ENCODE peak calls at places on chromosomes 7 and 10, in nine cellular contexts. Y, C, J, W, H, L, P, T and X are unnamed samples.

GRCh38 chr7:93948873-93949272 is 27.3 kb downstream of the GNG11 start:
- DNase-seq in Y (no peak), C (no peak), J (no peak), W (no peak), H (no peak), L (no peak), P (no peak), T (no peak), X (no peak)

GRCh38 chr10:94412439-94412838 is 10.1 kb downstream of the TBC1D12 start:
- DNase-seq in Y (peak; percentile 6), C (peak; percentile 73), J (no peak), W (no peak), H (no peak), L (no peak), P (no peak), T (no peak), X (no peak)

GRCh38 chr10:72276013-72276387 is 2.3 kb downstream of the DDIT4 start:
- DNase-seq in Y (peak; percentile 47), C (no peak), J (peak; percentile 81), W (no peak), H (peak; percentile 66), L (no peak), P (peak; percentile 11), T (no peak), X (no peak)

GRCh38 chr7:135645296-135645904 is 16.9 kb upstream of the STMP1 start:
- DNase-seq in Y (peak; percentile 58), C (peak; percentile 56), J (no peak), W (peak; percentile 48), H (no peak), L (no peak), P (peak; percentile 81), T (no peak), X (no peak)

GRCh38 chr10:4848341-4849041 is 22.5 kb downstream of the AKR1E2 start:
- DNase-seq in Y (no peak), C (peak; percentile 11), J (no peak), W (no peak), H (no peak), L (no peak), P (no peak), T (no peak), X (no peak)

GRCh38 chr10:61475449-61475873 is 22.3 kb upstream of the TMEM26 start:
- DNase-seq in Y (peak; percentile 61), C (peak; percentile 68), J (no peak), W (no peak), H (no peak), L (no peak), P (no peak), T (no peak), X (no peak)

GRCh38 chr10:118669020-118669766 is 73.7 kb upstream of the PRLHR start:
- DNase-seq in Y (peak; percentile 88), C (peak; percentile 86), J (no peak), W (peak; percentile 61), H (no peak), L (no peak), P (no peak), T (no peak), X (no peak)

GRCh38 chr10:132652936-132653590 is 115.5 kb downstream of the INPP5A start:
- DNase-seq in Y (no peak), C (no peak), J (no peak), W (no peak), H (no peak), L (no peak), P (no peak), T (no peak), X (no peak)

GRCh38 chr7:97835296-97836138 is 36.7 kb downstream of the ASNS start:
- DNase-seq in Y (peak; percentile 74), C (peak; percentile 65), J (peak; percentile 71), W (peak; percentile 89), H (peak; percentile 70), L (no peak), P (peak; percentile 86), T (peak; percentile 26), X (no peak)

GRCh38 chr7:64632029-64632428 is 33.9 kb upstream of the ZNF107 start:
- DNase-seq in Y (no peak), C (no peak), J (no peak), W (no peak), H (no peak), L (peak; percentile 6), P (no peak), T (no peak), X (no peak)
- TF ChIP-seq CTCF in Y (no peak), C (no peak), J (no peak), W (no peak), H (no peak), L (no peak), P (no peak), T (no peak), X (no peak)

DNA sequence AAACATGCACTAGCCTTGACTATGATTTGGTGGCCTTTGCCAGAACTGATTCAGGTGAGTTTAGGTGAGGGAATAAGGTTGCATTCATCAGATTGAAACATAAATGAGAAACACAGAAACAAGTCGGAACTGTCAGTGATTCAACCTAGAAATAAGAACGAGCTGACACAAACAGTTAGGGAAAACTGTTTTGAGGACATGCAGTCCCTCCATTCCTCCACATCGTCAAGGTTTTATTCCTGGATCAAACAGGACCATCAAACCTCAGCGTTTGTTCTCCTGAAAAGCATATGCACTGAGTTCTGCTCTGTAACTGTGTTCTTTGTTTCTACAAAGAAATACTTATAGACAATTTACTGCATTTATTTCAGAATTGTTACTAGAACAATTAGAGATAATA is 1.7 kb downstream of the ZNF248 start:
- DNase-seq in Y (peak; percentile 23), C (no peak), J (no peak), W (no peak), H (no peak), L (no peak), P (no peak), T (no peak), X (no peak)
- H3K4me3 ChIP-seq in Y (peak overlapping the region; percentile 5), C (peak overlapping the region; percentile 10), J (peak overlapping the region; percentile 17), W (no peak overlapping the region), H (no peak overlapping the region), L (no peak overlapping the region), P (no peak overlapping the region), T (peak overlapping the region; percentile 80), X (no peak overlapping the region)

DNA sequence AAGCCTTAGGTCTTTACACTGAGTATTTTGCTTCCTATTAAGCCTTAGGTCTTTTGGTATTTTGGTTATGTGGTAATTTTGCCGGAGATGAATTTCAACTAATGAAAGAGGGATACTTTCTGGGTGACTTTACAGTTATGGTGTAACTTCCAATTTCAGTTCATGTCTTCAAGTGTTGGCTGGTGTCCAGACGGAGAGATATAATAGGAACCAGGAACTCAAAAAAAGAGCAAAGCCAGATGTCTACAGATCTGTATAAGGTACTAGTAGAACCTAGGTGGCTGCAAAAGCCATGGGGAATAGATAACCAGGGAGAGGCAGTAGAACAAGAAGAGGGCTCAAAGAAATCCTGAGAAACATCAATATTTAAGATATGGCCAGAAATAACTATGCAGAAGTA is 12.3 kb downstream of the ERCC6 start:
- DNase-seq in Y (peak; percentile 40), C (peak; percentile 88), J (no peak), W (no peak), H (no peak), L (no peak), P (no peak), T (no peak), X (no peak)
- TF ChIP-seq CTCF in Y (no peak), C (no peak), J (no peak), W (no peak), H (no peak), L (no peak), P (no peak), T (no peak), X (no peak)

GRCh38 chr7:84482476-84482875 is 287.9 kb upstream of the SEMA3A start:
- DNase-seq in Y (no peak), C (no peak), J (no peak), W (no peak), H (no peak), L (no peak), P (no peak), T (no peak), X (no peak)

GRCh38 chr7:84479059-84479458 is 284.5 kb upstream of the SEMA3A start:
- DNase-seq in Y (no peak), C (no peak), J (no peak), W (no peak), H (no peak), L (no peak), P (peak; percentile 46), T (no peak), X (no peak)

DNA sequence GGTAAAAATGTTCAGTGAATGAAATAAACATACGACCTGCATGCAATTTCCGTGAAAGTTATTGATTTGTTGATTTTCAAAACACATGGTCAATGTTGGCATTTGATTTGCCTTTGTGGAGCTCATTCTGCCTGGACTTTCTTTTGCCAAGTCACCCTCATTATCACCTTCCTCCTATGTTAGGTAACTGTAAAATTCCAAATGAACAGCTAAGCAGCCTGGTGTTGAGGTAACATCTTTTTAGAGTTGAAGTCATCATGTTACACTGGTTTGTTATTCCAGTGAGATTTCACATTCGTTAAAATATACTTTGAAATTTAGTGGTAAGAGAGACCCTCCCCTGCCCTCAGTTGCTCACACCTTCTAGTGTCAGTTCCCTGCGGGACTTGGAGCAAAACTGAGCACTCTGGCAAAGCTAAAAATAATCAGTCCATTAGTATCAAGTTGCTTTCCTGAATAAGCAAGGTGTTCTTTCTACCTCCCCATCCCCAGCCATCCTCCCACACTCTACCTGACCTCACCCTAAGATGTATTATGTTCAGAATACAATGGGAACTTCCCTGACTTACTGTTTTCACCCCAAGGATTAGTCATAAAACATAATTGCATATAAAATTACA is 283.3 kb upstream of the SEMA3A start:
- DNase-seq in Y (no peak), C (no peak), J (no peak), W (no peak), H (no peak), L (no peak), P (peak; percentile 18), T (no peak), X (no peak)
- H3K4me3 ChIP-seq in Y (no peak overlapping the region), C (no peak overlapping the region), J (no peak overlapping the region), W (no peak overlapping the region), H (no peak overlapping the region), L (no peak overlapping the region), P (no peak overlapping the region), T (no peak overlapping the region), X (no peak overlapping the region)

DNA sequence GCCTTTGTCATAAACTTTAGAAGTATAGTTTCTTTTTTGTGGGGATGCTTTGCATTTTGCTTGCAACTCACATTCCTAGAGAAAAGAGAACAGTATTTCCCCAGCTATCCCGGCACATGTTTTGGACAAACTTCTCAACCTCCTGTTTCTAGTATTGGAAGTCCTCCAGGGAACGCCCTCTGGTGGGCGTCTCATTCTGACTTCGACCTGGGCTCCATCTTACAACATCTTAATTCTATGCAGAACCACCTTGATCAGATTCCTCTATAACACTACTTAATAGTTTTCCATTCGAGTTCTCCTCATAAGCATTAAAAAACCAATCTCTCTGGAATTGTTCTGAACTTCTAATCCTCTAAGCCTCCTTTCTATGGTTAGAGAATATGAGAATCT is 139.5 kb upstream of the FZD8 start:
- DNase-seq in Y (peak; percentile 22), C (no peak), J (no peak), W (no peak), H (peak; percentile 17), L (no peak), P (peak; percentile 81), T (no peak), X (no peak)
- TF ChIP-seq CTCF in Y (peak; percentile 14), C (peak; percentile 16), J (no peak), W (no peak), H (no peak), L (no peak), P (peak; percentile 70), T (peak; percentile 30), X (peak; percentile 38)

GRCh38 chr7:156515911-156516790 is 124.4 kb upstream of the RNF32 start:
- DNase-seq in Y (no peak), C (no peak), J (no peak), W (no peak), H (peak; percentile 26), L (no peak), P (no peak), T (no peak), X (no peak)
- H3K4me3 ChIP-seq in Y (no peak overlapping the region), C (no peak overlapping the region), J (no peak overlapping the region), W (no peak overlapping the region), H (no peak overlapping the region), L (no peak overlapping the region), P (no peak overlapping the region), T (no peak overlapping the region), X (no peak overlapping the region)